ENCODE peak calls at places on chromosomes 12 and 14, in five cellular contexts. J is astrocyte of the cerebellum, I is upper lobe of right lung, Q is GM20000, L is HL-60. K is an unnamed sample.

GRCh38 chr12:12881495-12881894 is 9.9 kb upstream of the GPRC5A start:
- DNase-seq in L (peak), I (no peak), J (no peak), Q (no peak), K (no peak)

GRCh38 chr12:56190695-56191155 is 1.4 kb upstream of the SMARCC2 start:
- DNase-seq in I (no peak), J (no peak), Q (no peak), L (no peak), K (no peak)

GRCh38 chr12:114096461-114096860 is 130.3 kb upstream of the RBM19 start:
- DNase-seq in I (no peak), Q (no peak), L (no peak), J (no peak), K (no peak)

GRCh38 chr14:104138098-104138890 is at the start of gene KIF26A:
- DNase-seq in I (peak), L (no peak), J (no peak), Q (no peak), K (peak)

GRCh38 chr14:24430143-24430681 is 458 bp downstream of the KHNYN start:
- DNase-seq in I (peak), Q (peak), J (peak), L (peak), K (peak)

GRCh38 chr12:94098466-94098865 is 49.9 kb upstream of the PLXNC1 start:
- DNase-seq in L (no peak), J (peak), I (no peak), Q (no peak), K (no peak)

GRCh38 chr12:63857771-63858670 is 13.5 kb downstream of the SRGAP1 start:
- DNase-seq in J (peak), I (no peak), Q (no peak), L (no peak), K (no peak)

GRCh38 chr14:23469906-23470403 is 452 bp downstream of the NGDN start:
- DNase-seq in I (no peak), J (no peak), Q (no peak), L (no peak), K (no peak)

GRCh38 chr14:76686646-76687045 is 74.6 kb upstream of the VASH1 start:
- DNase-seq in J (no peak), L (no peak), Q (no peak), I (no peak), K (no peak)

GRCh38 chr14:72104011-72104613 is 171.9 kb downstream of the RGS6 start:
- DNase-seq in Q (peak), I (no peak), L (no peak), J (no peak), K (peak)

GRCh38 chr12:120474092-120474960 is 4.8 kb upstream of the SRSF9 start:
- DNase-seq in I (no peak), J (no peak), Q (no peak), L (peak), K (no peak)

GRCh38 chr12:3233813-3234212 is 156.6 kb downstream of the TSPAN9 start:
- DNase-seq in I (no peak), Q (no peak), J (no peak), L (no peak), K (no peak)

GRCh38 chr14:106372870-106373657 is 846.7 kb downstream of the TMEM121 start:
- DNase-seq in I (peak), Q (peak), J (no peak), L (peak), K (peak)

GRCh38 chr12:79262938-79263337 is 398.4 kb downstream of the SYT1 start:
- DNase-seq in L (no peak), I (no peak), J (peak), Q (no peak), K (no peak)

GRCh38 chr12:34218193-34219045 is 196.1 kb downstream of the ALG10 start:
- DNase-seq in Q (peak), J (peak), I (peak), L (peak), K (peak)

GRCh38 chr12:132623072-132623869 is 4.7 kb downstream of the P2RX2 start:
- DNase-seq in L (no peak), Q (no peak), J (no peak), I (no peak), K (no peak)

GRCh38 chr12:56720696-56721615 is 4.1 kb downstream of the NACA start:
- DNase-seq in I (peak), J (no peak), L (peak), Q (no peak), K (no peak)

GRCh38 chr14:50603565-50603964 is 43.6 kb downstream of the ATL1 start:
- DNase-seq in L (no peak), J (no peak), I (no peak), Q (no peak), K (no peak)

GRCh38 chr12:127245009-127245408 is 1022.0 kb upstream of the TMEM132C start:
- DNase-seq in I (no peak), Q (no peak), L (no peak), J (no peak), K (no peak)

GRCh38 chr12:3598896-3599295 is 107.9 kb downstream of the PRMT8 start:
- DNase-seq in L (no peak), Q (no peak), J (no peak), I (peak), K (no peak)

GRCh38 chr12:85065816-85066482 is 29.8 kb downstream of the LRRIQ1 start:
- DNase-seq in I (no peak), J (no peak), L (no peak), Q (no peak), K (no peak)

GRCh38 chr12:90502070-90502469 is 452.9 kb downstream of the CCER1 start:
- DNase-seq in Q (no peak), I (no peak), J (no peak), L (no peak), K (no peak)

DNA sequence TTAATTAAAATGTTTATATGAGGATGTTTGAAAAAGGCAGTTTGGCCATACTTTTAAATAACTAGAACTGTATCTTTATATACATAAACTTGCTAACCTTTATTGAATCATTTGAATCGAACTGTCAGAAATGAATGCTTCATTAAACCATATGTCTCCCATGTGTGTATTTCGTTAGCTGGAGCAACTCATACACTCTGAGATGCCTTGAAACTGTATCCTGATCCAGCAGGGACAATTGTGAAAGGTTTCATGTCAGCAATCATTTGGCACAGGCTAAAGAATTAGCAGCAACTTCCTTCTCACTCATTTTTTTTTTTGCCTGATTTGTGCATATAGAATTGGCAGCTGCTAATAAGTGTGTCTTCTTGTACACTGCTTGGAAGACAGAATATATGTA is 109.9 kb downstream of the NAV3 start:
- DNase-seq in L (no peak), J (no peak), Q (no peak), I (no peak), K (no peak)
- TF ChIP-seq CTCF in L (no peak), J (no peak), Q (no peak), I (no peak), K (no peak)

DNA sequence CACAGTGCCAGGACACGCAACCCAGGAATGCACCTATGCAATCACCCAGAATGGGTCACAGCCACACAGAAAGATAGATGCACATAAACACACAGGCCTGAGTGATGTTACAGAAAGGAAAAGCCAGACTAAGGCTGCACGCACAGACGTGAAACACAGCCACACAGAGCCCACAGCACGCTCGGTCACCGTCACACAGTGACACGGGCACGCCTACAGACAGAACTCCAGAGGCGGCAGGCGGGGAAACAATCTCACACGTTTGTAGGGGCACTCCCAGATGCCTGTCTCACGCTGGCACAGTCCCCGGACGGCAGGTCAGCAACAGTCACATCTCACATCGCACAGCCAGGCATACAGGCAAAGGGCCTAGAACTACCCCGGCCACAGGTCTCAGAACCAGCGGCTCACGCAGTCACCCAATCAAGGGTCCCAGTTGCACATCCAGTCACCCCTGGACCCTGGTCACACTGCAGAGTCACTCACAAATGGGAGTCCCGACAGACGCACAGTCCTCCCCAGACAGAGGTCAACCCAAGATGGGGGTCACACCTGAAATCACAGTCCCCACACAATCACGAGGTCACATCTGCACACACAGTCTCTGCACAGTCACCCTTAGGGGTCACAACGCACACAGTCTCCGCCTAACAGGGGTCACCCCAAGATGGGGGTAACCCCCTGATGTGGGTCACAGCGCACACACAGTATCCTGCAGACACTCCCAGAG is 790 bp downstream of the SSH1 start:
- DNase-seq in J (no peak), L (peak), Q (peak), I (peak), K (peak)
- TF ChIP-seq CTCF in J (peak), L (no peak), Q (no peak), I (no peak), K (no peak)

DNA sequence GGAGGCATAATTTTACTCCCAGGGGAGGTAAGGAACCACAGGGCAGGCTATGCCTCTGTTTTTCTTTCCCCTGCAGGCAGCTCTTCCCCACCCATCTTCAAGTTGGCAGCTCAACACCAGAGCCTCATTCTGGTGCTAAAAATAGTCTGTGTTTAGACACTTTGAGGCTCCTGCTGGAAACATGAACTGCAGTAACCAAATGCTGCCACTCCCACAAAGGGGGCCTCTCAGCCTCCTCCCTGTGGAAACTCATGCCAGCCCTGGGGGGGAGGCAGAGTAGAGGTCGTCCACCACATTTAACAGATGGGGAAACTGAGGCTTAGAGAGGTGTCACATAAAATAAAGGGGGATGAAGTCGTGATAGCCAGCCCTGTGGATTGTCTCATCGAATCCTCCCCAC is 61.4 kb downstream of the WSCD2 start:
- DNase-seq in I (no peak), Q (no peak), J (no peak), L (no peak), K (no peak)
- TF ChIP-seq CTCF in I (no peak), Q (no peak), J (no peak), L (no peak), K (no peak)

DNA sequence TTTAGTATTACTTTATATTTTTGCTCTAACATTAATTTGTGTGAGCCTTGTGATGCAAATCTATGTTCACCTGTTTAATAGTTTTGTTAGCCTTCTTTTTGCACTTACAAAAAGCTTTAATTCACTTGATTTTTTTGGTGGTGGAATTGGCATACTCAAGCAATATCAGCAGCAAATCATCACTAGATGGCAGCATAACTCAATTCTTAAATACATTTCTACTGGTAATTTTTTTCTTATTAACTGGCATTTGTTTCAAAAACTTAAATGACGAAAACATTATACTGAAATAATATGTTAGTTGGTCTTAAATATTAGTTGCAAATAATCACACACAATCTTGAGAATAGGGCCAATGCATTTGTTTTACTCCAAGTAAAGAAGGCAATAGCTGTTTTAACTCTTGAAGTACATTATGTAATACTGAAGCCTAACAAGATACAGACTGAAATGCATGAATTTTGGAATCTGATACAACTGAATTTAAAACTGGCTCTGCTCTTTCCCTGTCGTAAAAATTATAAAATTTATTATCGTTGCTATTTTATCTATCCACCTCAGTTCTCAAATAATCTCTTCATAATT is 151.5 kb downstream of the ATXN7L3B start:
- DNase-seq in Q (no peak), J (peak), L (no peak), I (no peak), K (no peak)
- TF ChIP-seq CTCF in Q (peak), J (peak), L (peak), I (peak), K (peak)

GRCh38 chr12:49228653-49229052 is 36.2 kb upstream of the TUBA1C start:
- DNase-seq in L (no peak), J (no peak), I (no peak), Q (no peak), K (no peak)

GRCh38 chr12:49223122-49223521 is 34.2 kb upstream of the TUBA1A start:
- DNase-seq in J (no peak), L (no peak), I (no peak), Q (no peak), K (no peak)

GRCh38 chr12:49227701-49228100 is 37.2 kb upstream of the TUBA1C start:
- DNase-seq in J (no peak), Q (no peak), I (no peak), L (no peak), K (no peak)

GRCh38 chr12:49223590-49224369 is 34.9 kb upstream of the TUBA1A start:
- DNase-seq in J (no peak), L (no peak), Q (no peak), I (no peak), K (no peak)

GRCh38 chr12:49225551-49226166 is 36.8 kb upstream of the TUBA1A start:
- DNase-seq in L (peak), I (peak), Q (no peak), J (no peak), K (no peak)
- TF ChIP-seq CTCF in L (no peak), I (peak), Q (no peak), J (peak), K (no peak)

DNA sequence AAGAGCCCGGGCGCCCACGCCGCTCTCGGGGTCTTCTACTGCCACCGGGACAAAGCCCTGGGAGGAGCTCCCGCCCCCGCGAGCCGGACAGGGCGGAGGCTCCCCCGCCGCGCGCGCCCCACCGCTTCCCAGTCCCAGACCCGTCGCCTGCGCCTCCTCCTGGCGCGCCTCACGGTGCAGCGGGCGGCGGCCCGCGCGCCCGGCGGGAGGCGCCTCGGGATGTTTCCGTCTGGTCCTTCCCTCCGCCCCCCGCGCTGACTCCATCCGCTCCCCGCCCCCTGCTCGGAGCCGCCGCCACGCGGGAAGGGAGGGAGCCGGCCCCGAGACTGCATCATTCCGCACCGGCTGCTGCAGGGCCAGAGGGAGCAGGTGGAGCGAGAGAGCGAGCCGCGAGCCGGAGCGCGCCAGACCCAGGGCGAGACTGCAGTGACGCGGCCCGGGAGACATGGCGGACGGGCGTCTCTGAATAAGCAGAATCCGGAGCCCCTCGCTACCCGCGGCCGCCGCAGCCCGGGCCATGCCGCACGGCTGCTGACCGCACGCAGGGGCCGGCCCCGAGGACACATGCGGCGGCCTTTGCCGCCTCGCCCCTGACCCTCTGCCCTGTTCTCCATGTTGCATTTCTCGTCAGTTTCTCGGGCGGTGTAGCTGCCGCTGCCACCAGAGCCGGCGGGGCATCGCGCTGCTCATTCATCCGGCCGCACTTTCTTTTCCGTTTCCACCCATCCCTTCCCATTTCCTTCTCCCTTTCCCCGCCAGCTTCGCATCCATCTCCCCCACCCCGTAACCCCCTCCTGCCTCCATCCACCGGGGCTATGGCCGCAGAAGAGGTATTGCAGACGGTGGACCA is at the start of gene BICD1:
- DNase-seq in J (peak), Q (peak), I (peak), L (peak), K (peak)
- TF ChIP-seq CTCF in J (peak), Q (peak), I (peak), L (no peak), K (peak)

DNA sequence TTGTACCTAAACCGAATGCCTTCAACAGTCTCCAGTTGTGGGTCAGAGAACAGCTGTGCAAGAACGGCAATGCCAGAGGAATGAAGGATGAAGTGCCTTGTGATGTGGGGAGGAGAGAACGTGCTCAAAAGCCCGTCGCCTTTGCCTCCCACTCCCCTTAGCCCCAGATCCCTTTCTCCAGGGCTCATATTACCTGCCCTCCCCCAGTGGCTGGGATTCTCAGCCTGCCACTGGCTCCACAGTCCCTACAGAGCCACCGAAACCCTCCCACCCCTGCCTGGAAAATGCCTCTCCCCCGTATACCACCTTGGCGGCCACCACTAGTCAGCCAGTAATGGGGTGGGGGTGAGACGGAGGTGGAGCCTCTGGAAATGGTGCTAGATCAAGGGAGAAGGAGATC is 158.5 kb downstream of the ZFP36L1 start:
- DNase-seq in Q (no peak), J (no peak), I (peak), L (no peak), K (no peak)
- TF ChIP-seq CTCF in Q (no peak), J (no peak), I (no peak), L (no peak), K (no peak)